ENCODE peak calls at places on chromosomes 3 and 15, in four cellular contexts. X is endodermal cell, Y is GM12865, T is GM23338. K is an unnamed sample.
A peak's percentile ranks its signal among the peaks of the same experiment; 100 is the strongest.

GRCh38 chr3:196321162-196321561 is 3.1 kb upstream of the DYNLT2B start:
- DNase-seq in X (no peak), Y (no peak), T (no peak), K (no peak)

GRCh38 chr3:14319654-14320182 is 82.7 kb upstream of the SLC6A6 start:
- DNase-seq in X (peak; percentile 93), Y (peak; percentile 85), T (peak; percentile 95), K (peak; percentile 81)

GRCh38 chr3:101926594-101927105 is 77.3 kb downstream of the NFKBIZ start:
- DNase-seq in X (no peak), Y (no peak), T (no peak), K (no peak)

GRCh38 chr3:159417761-159418160 is 570.9 kb upstream of the IL12A start:
- DNase-seq in X (no peak), Y (no peak), T (no peak), K (no peak)

GRCh38 chr3:132592211-132592610 is 4.9 kb upstream of the ACKR4 start:
- DNase-seq in X (no peak), Y (no peak), T (no peak), K (no peak)

GRCh38 chr15:31300208-31300661 is 26.4 kb upstream of the KLF13 start:
- DNase-seq in X (peak; percentile 26), Y (no peak), T (no peak), K (no peak)

GRCh38 chr3:47016934-47017435 is 37.5 kb downstream of the NBEAL2 start:
- DNase-seq in X (no peak), Y (peak; percentile 61), T (no peak), K (no peak)

GRCh38 chr3:138078901-138079344 is 36.5 kb downstream of the DZIP1L start:
- DNase-seq in X (no peak), Y (no peak), T (no peak), K (peak; percentile 49)

GRCh38 chr3:159266779-159267178 is 464.9 kb downstream of the MFSD1 start:
- DNase-seq in X (peak; percentile 90), Y (peak; percentile 48), T (peak; percentile 90), K (peak; percentile 58)

DNA sequence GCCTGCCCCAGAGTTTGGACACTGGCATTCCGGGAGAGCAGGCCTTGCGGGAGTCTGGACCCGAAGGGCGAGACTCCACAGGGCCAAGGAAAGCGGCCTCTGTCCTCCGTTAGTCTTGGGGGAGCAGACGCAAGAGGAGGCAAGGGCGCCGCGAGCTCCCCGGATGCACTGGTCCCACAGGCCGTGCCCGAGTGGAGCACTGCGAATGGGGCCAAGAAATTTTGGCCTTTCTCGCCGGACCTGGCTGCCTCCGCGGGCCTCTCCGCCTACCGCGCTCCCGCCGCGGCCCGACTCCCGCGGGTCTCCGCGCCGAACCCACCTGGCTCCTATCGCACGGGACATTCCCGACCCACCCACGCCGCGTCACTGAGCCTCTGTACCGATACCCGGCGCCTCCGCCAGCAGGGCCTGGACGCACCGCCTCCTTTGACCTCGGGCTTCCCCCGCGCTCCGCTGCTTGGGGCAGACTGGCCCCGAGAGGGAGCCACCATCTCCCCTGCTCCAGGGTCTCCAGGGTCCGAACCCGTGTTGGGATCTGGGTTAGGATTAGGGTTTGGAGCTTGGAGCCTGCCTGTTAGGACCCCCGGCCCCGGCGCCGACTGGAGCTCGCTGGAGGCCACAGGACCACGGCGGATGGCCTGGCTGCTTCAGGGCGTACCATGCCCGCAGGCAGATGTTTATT is 11.8 kb downstream of the SHOX2 start:
- DNase-seq in X (peak; percentile 89), Y (peak; percentile 53), T (peak; percentile 78), K (peak; percentile 44)
- TF ChIP-seq CTCF in X (peak; percentile 66), Y (peak; percentile 19), T (no peak), K (peak; percentile 11)

GRCh38 chr3:62335196-62335595 is 38.2 kb downstream of the FEZF2 start:
- DNase-seq in X (no peak), Y (no peak), T (no peak), K (no peak)

GRCh38 chr3:62332017-62332416 is 41.3 kb downstream of the FEZF2 start:
- DNase-seq in X (no peak), Y (peak; percentile 3), T (no peak), K (no peak)

GRCh38 chr3:62329970-62330369 is 43.4 kb downstream of the FEZF2 start:
- DNase-seq in X (no peak), Y (no peak), T (no peak), K (no peak)

DNA sequence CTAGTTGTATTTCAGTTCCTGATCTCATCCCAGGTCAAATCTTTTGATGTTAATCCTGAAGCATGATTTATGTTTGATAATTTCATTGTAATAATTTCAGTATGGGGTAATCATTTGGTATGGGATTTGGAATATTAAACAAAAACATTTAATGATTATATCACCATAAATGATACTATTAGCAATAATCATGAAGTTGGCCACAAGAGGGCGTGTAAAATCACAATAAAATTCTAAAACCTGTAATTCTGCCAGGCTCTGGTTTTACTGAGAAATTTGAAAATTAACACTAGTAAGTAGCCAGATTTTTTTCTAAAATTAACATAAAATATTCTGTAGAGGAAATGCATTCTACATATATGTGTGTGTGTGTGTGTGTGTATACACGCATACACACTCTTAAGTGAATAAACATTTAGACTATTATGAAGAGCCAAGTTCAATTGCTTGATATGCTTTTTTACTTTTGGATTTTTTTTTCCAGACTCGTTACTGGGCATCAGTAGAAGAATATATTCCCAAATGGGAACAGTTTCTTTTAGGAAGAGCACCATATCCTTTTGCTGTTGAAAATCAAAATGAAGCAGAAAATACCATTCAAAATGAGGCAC is 40.5 kb downstream of the FEZF2 start:
- DNase-seq in X (no peak), Y (peak; percentile 14), T (peak; percentile 57), K (peak; percentile 48)
- TF ChIP-seq CTCF in X (peak; percentile 83), Y (peak; percentile 14), T (peak; percentile 95), K (peak; percentile 65)

DNA sequence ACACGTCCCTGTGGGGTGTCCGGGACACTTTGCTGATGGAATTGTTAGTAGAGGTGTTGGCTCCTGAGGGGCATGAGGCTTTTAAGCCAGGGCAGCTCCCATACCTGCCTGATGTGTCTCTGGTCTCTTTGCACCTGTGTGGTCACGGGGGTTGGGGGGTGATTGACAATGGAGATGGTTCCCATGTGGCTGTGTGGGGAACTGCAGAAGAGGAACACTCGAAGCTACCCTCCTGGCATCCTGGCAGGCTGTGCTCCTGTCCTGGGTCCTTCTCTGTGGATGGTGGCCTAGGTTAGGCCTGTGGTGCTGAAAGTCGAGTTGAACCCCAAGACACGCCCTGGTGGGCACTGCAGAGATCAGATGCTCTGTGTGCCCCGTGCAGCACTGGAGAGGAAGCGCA is 73.4 kb downstream of the HMCES start:
- DNase-seq in X (peak; percentile 81), Y (peak; percentile 8), T (peak; percentile 78), K (no peak)
- TF ChIP-seq CTCF in X (peak; percentile 65), Y (peak; percentile 25), T (peak; percentile 34), K (no peak)

DNA sequence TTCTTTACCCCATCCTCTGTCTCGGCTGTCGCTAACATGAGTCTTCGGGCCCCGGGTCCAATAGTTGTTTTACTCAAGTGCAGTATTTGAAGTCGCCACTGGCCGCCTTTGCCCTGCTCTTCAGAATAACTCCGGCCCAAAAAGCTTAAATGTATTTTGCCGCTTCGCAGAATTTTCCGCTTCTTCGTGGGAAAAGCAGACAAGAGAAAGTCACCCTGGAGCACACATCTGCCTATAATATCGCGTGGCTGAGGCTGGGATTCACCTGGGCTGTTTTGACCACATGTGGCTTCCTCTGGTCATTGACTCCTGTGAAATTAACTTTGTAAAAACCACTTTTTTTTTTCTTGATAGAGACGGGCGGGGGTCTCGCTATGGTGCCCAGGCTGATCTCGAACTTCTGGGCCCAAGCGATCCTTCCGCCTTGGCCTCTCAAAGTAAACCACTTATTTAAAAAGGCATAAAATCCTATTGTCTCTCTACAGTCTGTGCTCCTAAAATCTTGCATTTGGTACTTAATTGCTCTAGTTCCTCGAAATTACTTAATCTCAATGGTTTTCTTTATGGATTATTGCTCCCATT is 707 bp downstream of the CNOT10 start:
- DNase-seq in X (no peak), Y (peak; percentile 67), T (no peak), K (no peak)
- TF ChIP-seq CTCF in X (peak; percentile 12), Y (no peak), T (no peak), K (no peak)

GRCh38 chr15:70766597-70766996 is 3.2 kb upstream of the UACA start:
- DNase-seq in X (no peak), Y (no peak), T (no peak), K (no peak)

GRCh38 chr15:70770863-70771262 is 7.5 kb upstream of the UACA start:
- DNase-seq in X (no peak), Y (no peak), T (no peak), K (no peak)

GRCh38 chr15:70767668-70768067 is 4.3 kb upstream of the UACA start:
- DNase-seq in X (no peak), Y (no peak), T (no peak), K (no peak)

GRCh38 chr15:70765504-70766281 is 2.3 kb upstream of the UACA start:
- DNase-seq in X (no peak), Y (no peak), T (no peak), K (no peak)

DNA sequence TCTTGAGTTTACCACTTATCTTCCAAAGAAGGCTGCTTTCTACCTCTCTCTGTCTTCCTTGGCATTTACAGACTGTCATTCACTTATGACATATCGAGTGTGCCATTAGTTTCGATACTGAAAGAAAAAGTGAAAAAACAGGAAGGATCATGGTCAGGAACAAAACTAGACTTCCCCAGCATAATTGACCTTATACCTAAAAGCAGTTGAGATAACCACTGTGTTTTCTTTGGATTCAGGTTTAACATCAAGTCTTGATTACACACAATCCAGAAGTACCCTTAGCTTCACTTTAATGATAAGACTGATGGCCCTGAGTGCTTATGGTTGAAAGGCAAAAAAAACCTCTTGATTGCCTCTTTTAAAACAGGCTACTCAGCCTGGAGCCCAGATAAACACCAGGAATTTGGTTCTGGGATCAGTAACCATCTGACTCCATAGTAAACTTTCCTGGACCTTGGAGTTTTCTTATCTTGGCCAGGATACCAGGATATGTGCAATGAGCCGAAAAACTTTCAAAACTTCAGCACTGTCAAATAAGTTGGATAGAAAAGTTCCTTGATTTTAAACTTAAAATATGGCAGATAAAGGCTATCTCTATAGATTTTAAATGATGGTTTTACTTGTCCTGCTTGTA is 5.0 kb upstream of the UACA start:
- DNase-seq in X (no peak), Y (peak; percentile 10), T (no peak), K (peak; percentile 25)
- TF ChIP-seq CTCF in X (no peak), Y (no peak), T (no peak), K (no peak)

DNA sequence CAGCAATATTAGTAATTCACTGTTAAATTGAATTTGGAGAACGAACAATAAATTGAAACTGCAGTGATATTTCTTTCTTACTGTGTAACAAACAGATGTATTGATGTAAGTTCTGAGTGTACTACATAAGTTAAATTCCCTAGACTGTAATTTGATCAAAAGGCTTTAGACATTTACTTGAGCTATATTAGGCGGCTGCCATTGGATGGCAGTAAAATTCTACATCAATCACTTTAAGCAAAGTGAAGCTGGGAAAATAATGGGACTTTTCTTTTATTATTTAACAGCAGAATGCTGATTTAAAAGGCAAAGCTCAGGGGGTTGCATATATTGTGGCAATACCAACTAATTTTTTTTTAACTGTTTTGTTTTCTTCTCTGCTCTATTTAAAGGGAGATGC is 212.6 kb upstream of the PLSCR5 start:
- DNase-seq in X (no peak), Y (no peak), T (peak; percentile 42), K (no peak)
- TF ChIP-seq CTCF in X (peak; percentile 65), Y (no peak), T (peak; percentile 55), K (peak; percentile 52)